ENCODE peak calls at places on chromosomes 11 and 22, in nine cellular contexts. F is NCI-H1092 treated with DMSO at 0.1 percent for 48 hours; J is amniotic stem cell; L is HEK293T; R is AG09319; X is activated effector memory CD4-positive, alpha-beta T cell treated with Interleukin-2 at 50 U/mL for 16 hours; D is amygdala; G is GM20000; I is putamen. C is an unnamed sample.

GRCh38 chr22:20444325-20444724 is 6.7 kb upstream of the SCARF2 start:
- DNase-seq in F (no peak), J (no peak), L (no peak), R (no peak), X (no peak), D (no peak), G (no peak), I (no peak), C (no peak)

GRCh38 chr11:126473269-126473668 is 117.8 kb downstream of the ST3GAL4 start:
- DNase-seq in F (no peak), J (no peak), L (no peak), R (no peak), X (no peak), D (no peak), G (no peak), I (no peak), C (no peak)

GRCh38 chr11:12048936-12049790 is 40.7 kb upstream of the DKK3 start:
- DNase-seq in F (no peak), J (no peak), L (no peak), R (no peak), X (no peak), D (no peak), G (no peak), I (no peak), C (no peak)

GRCh38 chr11:85257837-85258236 is 369.3 kb downstream of the DLG2 start:
- DNase-seq in F (no peak), J (no peak), L (no peak), R (no peak), X (no peak), D (no peak), G (no peak), I (no peak), C (no peak)

GRCh38 chr11:72621008-72621610 is 53.1 kb downstream of the PDE2A start:
- DNase-seq in F (no peak), J (no peak), L (no peak), R (no peak), X (no peak), D (no peak), G (no peak), I (no peak), C (no peak)

GRCh38 chr11:106733518-106734162 is 284.6 kb downstream of the GUCY1A2 start:
- DNase-seq in F (no peak), J (no peak), L (no peak), R (no peak), X (no peak), D (no peak), G (no peak), I (no peak), C (no peak)

GRCh38 chr11:86463955-86464354 is 89.3 kb downstream of the CCDC81 start:
- DNase-seq in F (no peak), J (no peak), L (no peak), R (no peak), X (no peak), D (no peak), G (no peak), I (no peak), C (no peak)

GRCh38 chr22:24559471-24559870 is 3.7 kb downstream of the SNRPD3 start:
- DNase-seq in F (no peak), J (no peak), L (no peak), R (no peak), X (no peak), D (no peak), G (no peak), I (no peak), C (no peak)

C was measured in Panc1.